ENCODE peak calls at places on chromosomes 4 and X, in five cellular contexts. G is ascending aorta, T is HCT116, H is psoas muscle, M is esophagus squamous epithelium. N is an unnamed sample.

GRCh38 chr4:7183161-7183560 is 9.2 kb upstream of the SORCS2 start:
- DNase-seq in G (no peak), T (no peak), H (no peak), M (no peak), N (no peak)

GRCh38 chr4:11421116-11421515 is 7.6 kb downstream of the HS3ST1 start:
- DNase-seq in G (no peak), T (no peak), H (no peak), M (no peak), N (no peak)

GRCh38 chrX:63764946-63765345 is 20.1 kb downstream of the ARHGEF9 start:
- DNase-seq in G (no peak), T (no peak), H (no peak), M (no peak), N (no peak)

GRCh38 chrX:19672211-19672814 is 157.0 kb upstream of the MAP3K15 start:
- DNase-seq in G (no peak), T (no peak), H (no peak), M (no peak), N (no peak)

GRCh38 chrX:109992203-109992602 is 10.7 kb upstream of the TMEM164 start:
- DNase-seq in G (no peak), T (no peak), H (no peak), M (no peak), N (no peak)

GRCh38 chrX:84187501-84188319 is at the start of gene RPS6KA6:
- DNase-seq in G (peak), T (no peak), H (peak), M (no peak), N (peak)

GRCh38 chr4:54359919-54360650 is 131.0 kb downstream of the PDGFRA start:
- DNase-seq in G (no peak), T (no peak), H (no peak), M (no peak), N (no peak)

GRCh38 chrX:154002215-154002719 is 17.4 kb downstream of the IRAK1 start:
- DNase-seq in G (no peak), T (no peak), H (peak), M (no peak), N (no peak)

GRCh38 chr4:68447201-68447600 is at the start of gene TMPRSS11E:
- DNase-seq in G (no peak), T (peak), H (no peak), M (no peak), N (no peak)

GRCh38 chr4:70936200-70936787 is 34.1 kb downstream of the MOB1B start:
- DNase-seq in G (no peak), T (no peak), H (no peak), M (no peak), N (no peak)

GRCh38 chr4:110636677-110637407 is 14.0 kb upstream of the PITX2 start:
- DNase-seq in G (no peak), T (peak), H (peak), M (no peak), N (peak)

GRCh38 chrX:40098264-40099045 is 697 bp upstream of the BCOR start:
- DNase-seq in G (no peak), T (no peak), H (peak), M (no peak), N (no peak)

GRCh38 chr4:116501954-116502353 is 583.4 kb downstream of the TRAM1L1 start:
- DNase-seq in G (no peak), T (no peak), H (no peak), M (no peak), N (no peak)

GRCh38 chrX:18455384-18455783 is 30.0 kb downstream of the CDKL5 start:
- DNase-seq in G (no peak), T (no peak), H (no peak), M (no peak), N (no peak)

GRCh38 chrX:97763391-97763790 is 879.7 kb downstream of the RPA4 start:
- DNase-seq in G (no peak), T (no peak), H (no peak), M (no peak), N (no peak)

GRCh38 chr4:62135565-62136156 is 935.5 kb downstream of the ADGRL3 start:
- DNase-seq in G (no peak), T (no peak), H (no peak), M (no peak), N (no peak)

GRCh38 chrX:5656544-5656943 is 572.1 kb downstream of the NLGN4X start:
- DNase-seq in G (no peak), T (no peak), H (no peak), M (no peak), N (no peak)

GRCh38 chr4:108502366-108502765 is 118.0 kb upstream of the RPL34 start:
- DNase-seq in G (no peak), T (no peak), H (no peak), M (no peak), N (no peak)

GRCh38 chrX:55099162-55099561 is 10.3 kb downstream of the PAGE2 start:
- DNase-seq in G (no peak), T (no peak), H (no peak), M (no peak), N (no peak)

GRCh38 chrX:71911023-71911730 is 532 bp downstream of the NHSL2 start:
- DNase-seq in G (no peak), T (no peak), H (peak), M (no peak), N (no peak)

GRCh38 chr4:85520765-85521749 is 46.1 kb downstream of the ARHGAP24 start:
- DNase-seq in G (no peak), T (no peak), H (no peak), M (no peak), N (no peak)

GRCh38 chrX:107996124-107996523 is 14.0 kb upstream of the TEX13B start:
- DNase-seq in G (no peak), T (no peak), H (no peak), M (no peak), N (no peak)

GRCh38 chr4:648579-649292 is 23.4 kb downstream of the PDE6B start:
- DNase-seq in G (no peak), T (no peak), H (no peak), M (no peak), N (no peak)

GRCh38 chr4:159455675-159456235 is 352.9 kb downstream of the RAPGEF2 start:
- DNase-seq in G (no peak), T (peak), H (no peak), M (no peak), N (no peak)

GRCh38 chr4:157221895-157222763 is 1.6 kb downstream of the GRIA2 start:
- DNase-seq in G (peak), T (no peak), H (no peak), M (no peak), N (no peak)
- TF ChIP-seq CTCF in G (no peak), T (no peak), H (no peak), M (no peak), N (no peak)

GRCh38 chr4:43766648-43767047 is 682.0 kb downstream of the KCTD8 start:
- DNase-seq in G (no peak), T (no peak), H (no peak), M (no peak), N (no peak)

GRCh38 chr4:43765514-43765913 is 683.1 kb downstream of the KCTD8 start:
- DNase-seq in G (no peak), T (no peak), H (no peak), M (no peak), N (no peak)

GRCh38 chr4:43757147-43757546 is 691.5 kb downstream of the KCTD8 start:
- DNase-seq in G (no peak), T (no peak), H (no peak), M (no peak), N (no peak)

GRCh38 chr4:43763029-43763610 is 685.5 kb downstream of the KCTD8 start:
- DNase-seq in G (no peak), T (no peak), H (no peak), M (no peak), N (no peak)
- H3K4me3 ChIP-seq in G (no peak), T (no peak), H (no peak), M (no peak), N (no peak)

DNA sequence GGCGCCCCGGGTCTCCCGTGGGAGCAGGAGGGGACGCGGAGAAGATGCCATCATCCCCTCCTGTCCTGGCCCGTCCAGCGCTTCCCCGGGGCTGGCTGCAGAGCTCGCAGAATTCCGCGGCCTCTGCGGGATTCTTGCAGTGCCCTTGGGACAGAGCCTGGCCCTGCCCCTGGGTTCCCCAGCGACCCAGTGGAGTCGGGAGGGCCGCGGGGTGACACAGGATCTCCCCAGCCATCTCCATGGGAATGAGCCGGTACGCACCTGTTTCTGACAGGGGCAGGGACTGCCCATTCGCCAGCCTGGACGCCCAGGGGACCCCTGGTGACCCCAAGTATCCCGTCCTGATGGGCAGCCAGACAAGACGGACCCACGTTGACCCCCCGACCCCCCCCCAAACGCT is 482 bp downstream of the FAM9C start:
- DNase-seq in G (no peak), T (no peak), H (no peak), M (no peak), N (no peak)
- H3K27ac ChIP-seq in G (no peak), T (no peak), H (no peak), M (no peak), N (no peak)

GRCh38 chrX:3962511-3963350 is 249.3 kb upstream of the PRKX start:
- DNase-seq in G (no peak), T (no peak), H (no peak), M (no peak), N (no peak)
- TF ChIP-seq CTCF in G (no peak), T (peak), H (peak), M (peak), N (no peak)

N was measured in coronary artery.